ENCODE peak calls at places on chromosomes 5 and 9, in eight cellular contexts. G is KBM-7; L is H9; M is OCI-M1; T is astrocyte of the hippocampus; P is globus pallidus; E is activated CD4-positive, alpha-beta T cell treated with anti-CD3 and anti-CD28 coated beads, Interleukin-2, amount 50 U/mL, for 1 hour; B is left kidney. W is an unnamed sample.

GRCh38 chr5:170755679-170756456 is 27.7 kb upstream of the GABRP start:
- DNase-seq in T (no peak), M (no peak), B (peak; percentile 29), E (no peak), L (no peak), P (no peak), G (no peak), W (no peak)

GRCh38 chr9:98992885-98993569 is 49.3 kb downstream of the COL15A1 start:
- DNase-seq in E (no peak), M (no peak), T (peak; percentile 26), P (no peak), L (peak; percentile 5), G (no peak), B (no peak), W (no peak)

GRCh38 chr5:68424799-68425537 is 209.4 kb downstream of the PIK3R1 start:
- DNase-seq in P (no peak), M (peak; percentile 30), G (peak; percentile 57), T (no peak), E (no peak), L (no peak), B (peak; percentile 39), W (no peak)

GRCh38 chr5:127556609-127557348 is 39.3 kb downstream of the PRRC1 start:
- DNase-seq in G (no peak), M (no peak), T (no peak), L (no peak), B (no peak), P (no peak), E (no peak), W (no peak)

GRCh38 chr5:6081727-6082210 is 296.6 kb downstream of the MED10 start:
- DNase-seq in M (no peak), L (no peak), T (no peak), E (no peak), P (no peak), G (no peak), B (no peak), W (no peak)

GRCh38 chr9:37531699-37532098 is 44.5 kb downstream of the FBXO10 start:
- DNase-seq in B (no peak), P (no peak), E (peak; percentile 55), T (no peak), M (no peak), G (no peak), L (no peak), W (no peak)

GRCh38 chr9:104974053-104974983 is 46.4 kb upstream of the ABCA1 start:
- DNase-seq in P (no peak), E (no peak), L (no peak), B (no peak), G (peak; percentile 66), T (no peak), M (peak; percentile 81), W (no peak)

GRCh38 chr5:68077349-68077894 is 138.1 kb upstream of the PIK3R1 start:
- DNase-seq in M (no peak), E (no peak), B (no peak), T (no peak), G (no peak), P (no peak), L (no peak), W (no peak)

GRCh38 chr9:89756891-89757537 is 152.2 kb downstream of the GADD45G start:
- DNase-seq in M (no peak), P (no peak), L (no peak), E (no peak), G (no peak), B (no peak), T (no peak), W (no peak)

GRCh38 chr5:114387433-114387832 is 25.6 kb downstream of the KCNN2 start:
- DNase-seq in G (no peak), B (no peak), L (no peak), M (no peak), E (no peak), P (peak; percentile 51), T (no peak), W (no peak)

GRCh38 chr5:18305288-18305899 is 671.1 kb downstream of the TAF11L14 start:
- DNase-seq in T (peak; percentile 55), E (no peak), P (peak; percentile 21), L (peak; percentile 34), M (peak; percentile 64), G (peak; percentile 44), B (peak; percentile 70), W (peak; percentile 54)

GRCh38 chr9:130333041-130334040 is 67.8 kb downstream of the HMCN2 start:
- DNase-seq in B (peak; percentile 40), M (no peak), T (no peak), L (no peak), P (no peak), G (peak; percentile 43), E (no peak), W (no peak)

GRCh38 chr5:34497031-34497808 is 158.9 kb upstream of the RAI14 start:
- DNase-seq in E (no peak), T (no peak), M (no peak), G (no peak), P (no peak), B (peak; percentile 86), L (no peak), W (no peak)

W was measured in G401.